ENCODE peak calls at places on chromosome X, in nine cellular contexts. R, U, K, I, D, J, Z, L and Q are unnamed samples.

GRCh38 chrX:47112316-47112954 is 32.1 kb downstream of the NDUFB11 start:
- DNase-seq in K (no peak), R (peak), U (no peak), D (no peak), J (no peak), I (no peak), Z (no peak), L (no peak), Q (no peak)

GRCh38 chrX:50813843-50814661 is at the start of gene SHROOM4:
- DNase-seq in K (peak), D (peak), J (peak), I (no peak), U (no peak), R (peak), Z (no peak), L (peak), Q (no peak)

GRCh38 chrX:135531813-135532212 is 11.4 kb downstream of the INTS6L start:
- DNase-seq in K (no peak), Z (no peak), J (no peak), I (no peak), D (no peak), U (peak), R (no peak), L (no peak), Q (no peak)

GRCh38 chrX:1535241-1536041 is 1.5 kb downstream of the P2RY8 start:
- DNase-seq in R (no peak), L (no peak), I (no peak), D (no peak), Z (no peak), J (no peak), U (no peak), K (peak), Q (peak)

GRCh38 chrX:125108926-125109325 is 210.7 kb upstream of the TEX13C start:
- DNase-seq in D (no peak), L (no peak), I (no peak), J (no peak), U (no peak), R (no peak), K (no peak), Z (no peak), Q (no peak)

GRCh38 chrX:29555465-29556091 is 659.8 kb upstream of the MAGEB2 start:
- DNase-seq in K (no peak), U (no peak), I (no peak), J (no peak), L (no peak), D (no peak), Z (no peak), R (no peak), Q (peak)

GRCh38 chrX:44344194-44344593 is 722 bp upstream of the EFHC2 start:
- DNase-seq in K (no peak), J (no peak), D (no peak), I (no peak), U (no peak), Z (no peak), L (no peak), R (no peak), Q (peak)

GRCh38 chrX:78839711-78840110 is 92.2 kb downstream of the LPAR4 start:
- DNase-seq in R (no peak), Z (no peak), J (no peak), U (peak), L (no peak), D (no peak), K (no peak), I (no peak), Q (no peak)

GRCh38 chrX:53330331-53330730 is 48.9 kb upstream of the IQSEC2 start:
- DNase-seq in L (no peak), D (no peak), U (no peak), I (no peak), R (no peak), K (no peak), J (no peak), Z (no peak), Q (no peak)

GRCh38 chrX:525134-525533 is 105.5 kb upstream of the SHOX start:
- DNase-seq in I (no peak), Z (no peak), R (no peak), L (no peak), D (no peak), U (no peak), K (no peak), J (no peak), Q (no peak)

GRCh38 chrX:23699636-23700194 is 32.4 kb downstream of the PRDX4 start:
- DNase-seq in I (no peak), J (no peak), R (peak), K (peak), L (peak), U (no peak), D (no peak), Z (no peak), Q (peak)

GRCh38 chrX:28042826-28043564 is 61.7 kb upstream of the DCAF8L1 start:
- DNase-seq in J (no peak), K (no peak), L (no peak), R (no peak), U (no peak), D (no peak), Z (no peak), I (no peak), Q (no peak)

GRCh38 chrX:55135171-55135570 is 46.4 kb downstream of the PAGE2 start:
- DNase-seq in I (no peak), K (peak), J (no peak), Z (no peak), R (peak), D (peak), U (peak), L (peak), Q (no peak)

GRCh38 chrX:102339312-102340298 is 92.6 kb downstream of the NXF2 start:
- DNase-seq in R (no peak), D (peak), I (no peak), Z (no peak), U (no peak), L (no peak), J (no peak), K (no peak), Q (no peak)

GRCh38 chrX:56761167-56761566 is 32.1 kb downstream of the NBDY start:
- DNase-seq in J (no peak), L (no peak), D (no peak), U (no peak), I (no peak), K (no peak), Z (no peak), R (no peak), Q (no peak)

GRCh38 chrX:110665636-110666035 is 130.0 kb downstream of the CHRDL1 start:
- DNase-seq in U (peak), I (no peak), K (peak), D (peak), J (peak), Z (peak), R (peak), L (peak), Q (no peak)

GRCh38 chrX:58051346-58051745 is 141.1 kb upstream of the ZXDA start:
- DNase-seq in U (no peak), R (no peak), I (no peak), J (no peak), Z (no peak), K (no peak), L (no peak), D (no peak), Q (no peak)

GRCh38 chrX:14497184-14497666 is 32.1 kb upstream of the GLRA2 start:
- DNase-seq in D (peak), L (no peak), U (peak), I (no peak), J (no peak), Z (no peak), R (peak), K (no peak), Q (peak)

GRCh38 chrX:12370444-12371089 is 232.3 kb downstream of the FRMPD4 start:
- DNase-seq in U (peak), Z (peak), K (no peak), R (peak), I (no peak), L (no peak), D (no peak), J (no peak), Q (no peak)

GRCh38 chrX:32598707-32599106 is 612.6 kb downstream of the DMD start:
- DNase-seq in U (no peak), L (no peak), D (no peak), Z (no peak), I (no peak), R (no peak), K (no peak), J (no peak), Q (no peak)

GRCh38 chrX:44953734-44954502 is 80.9 kb downstream of the KDM6A start:
- DNase-seq in U (no peak), D (no peak), I (no peak), K (no peak), R (no peak), L (no peak), Z (no peak), J (no peak), Q (no peak)

GRCh38 chrX:16992902-16993301 is 46.4 kb downstream of the REPS2 start:
- DNase-seq in L (no peak), J (no peak), R (no peak), U (no peak), I (no peak), K (peak), D (no peak), Z (no peak), Q (no peak)

GRCh38 chrX:111411591-111412371 is at the start of gene DCX:
- DNase-seq in K (no peak), L (peak), I (peak), R (no peak), J (no peak), U (no peak), D (no peak), Z (no peak), Q (no peak)

GRCh38 chrX:13101439-13102139 is 57.2 kb upstream of the FAM9C start:
- DNase-seq in U (peak), I (no peak), J (no peak), R (peak), L (no peak), D (peak), K (peak), Z (peak), Q (no peak)

GRCh38 chrX:55342533-55343501 is 78.1 kb upstream of the PAGE3 start:
- DNase-seq in J (peak), K (peak), R (peak), U (peak), D (peak), Z (no peak), L (peak), I (no peak), Q (peak)